ENCODE peak calls at places on chromosomes 16 and 17, in nine cellular contexts. One of them, this sample, is unnamed.

GRCh38 chr17:63293310-63293709 is 152.8 kb downstream of the CYB561 start:
- DNase-seq in uterus: no peak
- DNase-seq in omental fat pad: no peak
- DNase-seq in endodermal cell: no peak
- DNase-seq in WERI-Rb-1: no peak
- DNase-seq in fibroblast of lung: peak
- DNase-seq in lower lobe of right lung: no peak
- DNase-seq in LNCaP clone FGC: no peak
- DNase-seq in A673: no peak
- DNase-seq in this sample: no peak

GRCh38 chr17:35244345-35245195 is 1.7 kb downstream of the SLFN5 start:
- DNase-seq in A673: peak
- DNase-seq in uterus: peak
- DNase-seq in fibroblast of lung: peak
- DNase-seq in endodermal cell: peak
- DNase-seq in lower lobe of right lung: peak
- DNase-seq in omental fat pad: peak
- DNase-seq in WERI-Rb-1: no peak
- DNase-seq in LNCaP clone FGC: no peak
- DNase-seq in this sample: peak

GRCh38 chr17:958712-959451 is 20.7 kb downstream of the NXN start:
- DNase-seq in fibroblast of lung: peak
- DNase-seq in WERI-Rb-1: no peak
- DNase-seq in lower lobe of right lung: no peak
- DNase-seq in uterus: no peak
- DNase-seq in A673: no peak
- DNase-seq in omental fat pad: no peak
- DNase-seq in endodermal cell: peak
- DNase-seq in LNCaP clone FGC: no peak
- DNase-seq in this sample: peak

GRCh38 chr16:30527635-30528178 is 1.3 kb upstream of the ZNF768 start:
- DNase-seq in WERI-Rb-1: no peak
- DNase-seq in uterus: no peak
- DNase-seq in fibroblast of lung: no peak
- DNase-seq in lower lobe of right lung: peak
- DNase-seq in omental fat pad: no peak
- DNase-seq in A673: no peak
- DNase-seq in endodermal cell: no peak
- DNase-seq in LNCaP clone FGC: peak
- DNase-seq in this sample: no peak

GRCh38 chr16:57807968-57808528 is 5.8 kb upstream of the KIFC3 start:
- DNase-seq in omental fat pad: peak
- DNase-seq in uterus: peak
- DNase-seq in fibroblast of lung: peak
- DNase-seq in endodermal cell: peak
- DNase-seq in WERI-Rb-1: peak
- DNase-seq in LNCaP clone FGC: peak
- DNase-seq in A673: peak
- DNase-seq in lower lobe of right lung: peak
- DNase-seq in this sample: peak

GRCh38 chr16:85279402-85279801 is 167.1 kb upstream of the CIBAR2 start:
- DNase-seq in A673: no peak
- DNase-seq in fibroblast of lung: no peak
- DNase-seq in endodermal cell: no peak
- DNase-seq in LNCaP clone FGC: no peak
- DNase-seq in WERI-Rb-1: no peak
- DNase-seq in omental fat pad: no peak
- DNase-seq in uterus: no peak
- DNase-seq in lower lobe of right lung: no peak
- DNase-seq in this sample: no peak

GRCh38 chr16:84574191-84574590 is 43.7 kb downstream of the COTL1 start:
- DNase-seq in WERI-Rb-1: no peak
- DNase-seq in lower lobe of right lung: no peak
- DNase-seq in endodermal cell: no peak
- DNase-seq in fibroblast of lung: no peak
- DNase-seq in uterus: no peak
- DNase-seq in A673: no peak
- DNase-seq in LNCaP clone FGC: no peak
- DNase-seq in omental fat pad: no peak
- DNase-seq in this sample: no peak

GRCh38 chr17:62966426-62967110 is 533 bp downstream of the TANC2 start:
- DNase-seq in lower lobe of right lung: peak
- DNase-seq in omental fat pad: no peak
- DNase-seq in WERI-Rb-1: peak
- DNase-seq in LNCaP clone FGC: no peak
- DNase-seq in endodermal cell: peak
- DNase-seq in uterus: peak
- DNase-seq in A673: peak
- DNase-seq in fibroblast of lung: peak
- DNase-seq in this sample: no peak

GRCh38 chr17:66467766-66468165 is 165.4 kb downstream of the PRKCA start:
- DNase-seq in fibroblast of lung: peak
- DNase-seq in uterus: no peak
- DNase-seq in A673: no peak
- DNase-seq in endodermal cell: no peak
- DNase-seq in omental fat pad: no peak
- DNase-seq in WERI-Rb-1: no peak
- DNase-seq in lower lobe of right lung: no peak
- DNase-seq in LNCaP clone FGC: no peak
- DNase-seq in this sample: no peak

GRCh38 chr16:68643227-68643626 is 1.9 kb upstream of the CDH3 start:
- DNase-seq in lower lobe of right lung: no peak
- DNase-seq in LNCaP clone FGC: no peak
- DNase-seq in omental fat pad: no peak
- DNase-seq in uterus: no peak
- DNase-seq in fibroblast of lung: no peak
- DNase-seq in WERI-Rb-1: no peak
- DNase-seq in endodermal cell: peak
- DNase-seq in A673: no peak
- DNase-seq in this sample: no peak

GRCh38 chr17:14792751-14793150 is 472.4 kb downstream of the PMP22 start:
- DNase-seq in LNCaP clone FGC: peak
- DNase-seq in omental fat pad: no peak
- DNase-seq in endodermal cell: no peak
- DNase-seq in uterus: peak
- DNase-seq in lower lobe of right lung: no peak
- DNase-seq in WERI-Rb-1: no peak
- DNase-seq in fibroblast of lung: peak
- DNase-seq in A673: no peak
- DNase-seq in this sample: no peak

GRCh38 chr17:8941520-8941919 is 24.0 kb downstream of the PIK3R5 start:
- DNase-seq in fibroblast of lung: no peak
- DNase-seq in endodermal cell: no peak
- DNase-seq in lower lobe of right lung: peak
- DNase-seq in WERI-Rb-1: no peak
- DNase-seq in LNCaP clone FGC: no peak
- DNase-seq in uterus: no peak
- DNase-seq in omental fat pad: no peak
- DNase-seq in A673: no peak
- DNase-seq in this sample: no peak

GRCh38 chr17:38925263-38925995 is at the start of gene LASP1NB:
- DNase-seq in lower lobe of right lung: no peak
- DNase-seq in uterus: peak
- DNase-seq in endodermal cell: peak
- DNase-seq in fibroblast of lung: peak
- DNase-seq in omental fat pad: no peak
- DNase-seq in LNCaP clone FGC: no peak
- DNase-seq in A673: no peak
- DNase-seq in WERI-Rb-1: no peak
- DNase-seq in this sample: no peak

GRCh38 chr17:81002409-81003361 is 11.0 kb downstream of the CHMP6 start:
- DNase-seq in omental fat pad: peak
- DNase-seq in WERI-Rb-1: no peak
- DNase-seq in A673: peak
- DNase-seq in fibroblast of lung: peak
- DNase-seq in uterus: peak
- DNase-seq in lower lobe of right lung: peak
- DNase-seq in LNCaP clone FGC: no peak
- DNase-seq in endodermal cell: no peak
- DNase-seq in this sample: no peak

GRCh38 chr17:30369995-30370394 is 8.7 kb upstream of the CPD start:
- DNase-seq in LNCaP clone FGC: peak
- DNase-seq in lower lobe of right lung: no peak
- DNase-seq in endodermal cell: no peak
- DNase-seq in WERI-Rb-1: no peak
- DNase-seq in omental fat pad: no peak
- DNase-seq in uterus: no peak
- DNase-seq in A673: no peak
- DNase-seq in fibroblast of lung: peak
- DNase-seq in this sample: no peak

GRCh38 chr16:77169650-77170236 is 21.2 kb upstream of the MON1B start:
- DNase-seq in LNCaP clone FGC: no peak
- DNase-seq in WERI-Rb-1: peak
- DNase-seq in fibroblast of lung: peak
- DNase-seq in lower lobe of right lung: no peak
- DNase-seq in A673: peak
- DNase-seq in uterus: no peak
- DNase-seq in endodermal cell: peak
- DNase-seq in omental fat pad: no peak
- DNase-seq in this sample: no peak

GRCh38 chr17:73340093-73340596 is 28.3 kb upstream of the CDC42EP4 start:
- DNase-seq in A673: peak
- DNase-seq in LNCaP clone FGC: no peak
- DNase-seq in uterus: peak
- DNase-seq in endodermal cell: no peak
- DNase-seq in WERI-Rb-1: peak
- DNase-seq in fibroblast of lung: peak
- DNase-seq in lower lobe of right lung: peak
- DNase-seq in omental fat pad: peak
- DNase-seq in this sample: peak
- TF ChIP-seq CTCF in A673: no peak
- TF ChIP-seq CTCF in LNCaP clone FGC: no peak
- TF ChIP-seq CTCF in uterus: peak
- TF ChIP-seq CTCF in endodermal cell: peak
- TF ChIP-seq CTCF in WERI-Rb-1: peak
- TF ChIP-seq CTCF in fibroblast of lung: peak
- TF ChIP-seq CTCF in lower lobe of right lung: peak
- TF ChIP-seq CTCF in omental fat pad: no peak
- TF ChIP-seq CTCF in this sample: no peak

GRCh38 chr17:7144203-7144602 is 29.6 kb upstream of the ASGR2 start:
- DNase-seq in uterus: no peak
- DNase-seq in endodermal cell: no peak
- DNase-seq in WERI-Rb-1: no peak
- DNase-seq in A673: no peak
- DNase-seq in LNCaP clone FGC: no peak
- DNase-seq in lower lobe of right lung: no peak
- DNase-seq in omental fat pad: no peak
- DNase-seq in fibroblast of lung: no peak
- DNase-seq in this sample: no peak

GRCh38 chr17:7146115-7146514 is 31.5 kb upstream of the ASGR2 start:
- DNase-seq in uterus: no peak
- DNase-seq in fibroblast of lung: peak
- DNase-seq in lower lobe of right lung: no peak
- DNase-seq in LNCaP clone FGC: no peak
- DNase-seq in omental fat pad: no peak
- DNase-seq in A673: no peak
- DNase-seq in endodermal cell: peak
- DNase-seq in WERI-Rb-1: no peak
- DNase-seq in this sample: no peak

GRCh38 chr17:7141824-7142223 is 27.2 kb upstream of the ASGR2 start:
- DNase-seq in LNCaP clone FGC: no peak
- DNase-seq in WERI-Rb-1: no peak
- DNase-seq in fibroblast of lung: no peak
- DNase-seq in uterus: no peak
- DNase-seq in lower lobe of right lung: no peak
- DNase-seq in A673: no peak
- DNase-seq in omental fat pad: no peak
- DNase-seq in endodermal cell: peak
- DNase-seq in this sample: no peak

DNA sequence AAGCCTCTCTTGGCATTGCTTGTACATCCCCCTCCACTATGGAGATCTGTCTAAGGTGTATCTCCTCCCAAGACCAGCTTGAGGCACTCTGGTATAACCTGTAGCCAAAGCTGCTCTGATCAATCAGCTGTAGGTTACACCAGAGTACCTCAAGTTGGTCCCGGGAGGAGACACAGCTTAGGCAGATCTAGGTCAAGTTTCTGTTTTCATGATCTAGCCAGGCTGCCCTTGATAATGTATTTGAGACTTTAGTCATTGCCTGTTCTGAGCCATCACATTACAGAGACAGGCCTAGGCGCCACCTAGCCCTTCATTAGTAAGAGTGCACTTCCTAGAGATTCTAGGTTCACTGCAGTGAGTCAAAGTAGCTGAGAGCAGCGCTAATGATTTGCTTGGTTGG is 31.4 kb downstream of the ASGR1 start:
- DNase-seq in LNCaP clone FGC: no peak
- DNase-seq in endodermal cell: no peak
- DNase-seq in omental fat pad: no peak
- DNase-seq in A673: no peak
- DNase-seq in uterus: no peak
- DNase-seq in lower lobe of right lung: no peak
- DNase-seq in fibroblast of lung: no peak
- DNase-seq in WERI-Rb-1: no peak
- DNase-seq in this sample: no peak
- TF ChIP-seq CTCF in LNCaP clone FGC: no peak
- TF ChIP-seq CTCF in endodermal cell: peak
- TF ChIP-seq CTCF in omental fat pad: no peak
- TF ChIP-seq CTCF in A673: no peak
- TF ChIP-seq CTCF in uterus: no peak
- TF ChIP-seq CTCF in lower lobe of right lung: no peak
- TF ChIP-seq CTCF in fibroblast of lung: no peak
- TF ChIP-seq CTCF in WERI-Rb-1: peak
- TF ChIP-seq CTCF in this sample: no peak

DNA sequence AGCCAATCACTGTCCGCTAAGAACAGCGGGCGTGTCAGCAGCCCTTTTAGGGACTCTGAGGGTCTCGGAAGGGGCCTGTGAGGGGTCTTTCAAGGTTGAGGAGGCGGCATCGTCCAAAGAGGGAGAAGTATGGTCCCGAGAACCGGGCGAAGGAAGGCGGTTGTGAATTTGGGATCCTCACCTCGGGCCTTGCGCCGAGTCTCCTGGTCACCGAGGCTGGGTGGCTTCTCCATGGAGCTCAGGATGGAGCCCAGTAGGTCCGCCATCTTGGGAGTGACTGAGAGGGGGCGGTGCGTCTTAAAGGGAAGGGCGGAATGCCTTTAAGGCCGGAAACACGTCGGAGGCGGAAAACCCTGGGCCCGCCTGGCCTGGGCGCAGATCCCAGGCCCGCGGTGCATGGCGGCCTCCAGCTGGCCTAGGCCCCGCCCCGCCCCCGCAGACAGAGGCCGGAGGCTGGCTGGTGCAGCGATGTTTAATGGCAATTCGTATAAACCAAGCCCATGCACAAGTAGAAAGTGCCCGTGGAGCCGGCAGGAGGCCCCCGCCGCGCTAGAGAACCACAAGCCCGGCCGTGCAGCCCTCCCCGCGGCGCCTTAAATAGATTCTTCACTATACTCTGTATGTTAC is at the start of gene SPAG7:
- DNase-seq in fibroblast of lung: peak
- DNase-seq in omental fat pad: peak
- DNase-seq in endodermal cell: peak
- DNase-seq in A673: peak
- DNase-seq in LNCaP clone FGC: peak
- DNase-seq in WERI-Rb-1: peak
- DNase-seq in uterus: peak
- DNase-seq in lower lobe of right lung: peak
- DNase-seq in this sample: peak
- TF ChIP-seq CTCF in fibroblast of lung: no peak
- TF ChIP-seq CTCF in omental fat pad: no peak
- TF ChIP-seq CTCF in endodermal cell: no peak
- TF ChIP-seq CTCF in A673: peak
- TF ChIP-seq CTCF in LNCaP clone FGC: peak
- TF ChIP-seq CTCF in WERI-Rb-1: no peak
- TF ChIP-seq CTCF in uterus: no peak
- TF ChIP-seq CTCF in lower lobe of right lung: no peak
- TF ChIP-seq CTCF in this sample: no peak

GRCh38 chr17:36657763-36658490 is 56.5 kb downstream of the MRM1 start:
- DNase-seq in A673: peak
- DNase-seq in fibroblast of lung: peak
- DNase-seq in endodermal cell: peak
- DNase-seq in uterus: no peak
- DNase-seq in LNCaP clone FGC: no peak
- DNase-seq in WERI-Rb-1: peak
- DNase-seq in lower lobe of right lung: no peak
- DNase-seq in omental fat pad: no peak
- DNase-seq in this sample: no peak
- TF ChIP-seq CTCF in A673: peak
- TF ChIP-seq CTCF in fibroblast of lung: no peak
- TF ChIP-seq CTCF in endodermal cell: peak
- TF ChIP-seq CTCF in uterus: no peak
- TF ChIP-seq CTCF in LNCaP clone FGC: no peak
- TF ChIP-seq CTCF in WERI-Rb-1: peak
- TF ChIP-seq CTCF in lower lobe of right lung: no peak
- TF ChIP-seq CTCF in omental fat pad: no peak
- TF ChIP-seq CTCF in this sample: no peak

This sample was measured in gastrocnemius medialis.